ENCODE peak calls at places on chromosomes 6 and 20, in seven cellular contexts. One of them, this sample, is unnamed.

GRCh38 chr6:87945966-87946365 is 101.7 kb upstream of the SPACA1 start:
- DNase-seq in PC-3: no peak
- DNase-seq in osteocyte: no peak
- DNase-seq in HepG2: no peak
- DNase-seq in AG04449: no peak
- DNase-seq in foreskin fibroblast: no peak
- DNase-seq in glutamatergic neuron: no peak
- DNase-seq in this sample: no peak

GRCh38 chr6:71294121-71294523 is 5.5 kb downstream of the OGFRL1 start:
- DNase-seq in PC-3: peak
- DNase-seq in osteocyte: no peak
- DNase-seq in HepG2: no peak
- DNase-seq in AG04449: peak
- DNase-seq in foreskin fibroblast: peak
- DNase-seq in glutamatergic neuron: no peak
- DNase-seq in this sample: no peak

GRCh38 chr20:8368680-8369079 is 236.6 kb downstream of the PLCB1 start:
- DNase-seq in PC-3: no peak
- DNase-seq in osteocyte: no peak
- DNase-seq in HepG2: no peak
- DNase-seq in AG04449: no peak
- DNase-seq in foreskin fibroblast: no peak
- DNase-seq in glutamatergic neuron: no peak
- DNase-seq in this sample: no peak

GRCh38 chr20:11218035-11218680 is 544.4 kb upstream of the JAG1 start:
- DNase-seq in PC-3: no peak
- DNase-seq in osteocyte: no peak
- DNase-seq in HepG2: no peak
- DNase-seq in AG04449: no peak
- DNase-seq in foreskin fibroblast: no peak
- DNase-seq in glutamatergic neuron: no peak
- DNase-seq in this sample: no peak

GRCh38 chr6:11427091-11427739 is 110.3 kb upstream of the TMEM170B start:
- DNase-seq in PC-3: no peak
- DNase-seq in osteocyte: no peak
- DNase-seq in HepG2: no peak
- DNase-seq in AG04449: no peak
- DNase-seq in foreskin fibroblast: no peak
- DNase-seq in glutamatergic neuron: no peak
- DNase-seq in this sample: no peak

GRCh38 chr20:41428285-41428684 is 61.7 kb upstream of the EMILIN3 start:
- DNase-seq in PC-3: peak
- DNase-seq in osteocyte: no peak
- DNase-seq in HepG2: peak
- DNase-seq in AG04449: no peak
- DNase-seq in foreskin fibroblast: peak
- DNase-seq in glutamatergic neuron: no peak
- DNase-seq in this sample: no peak

GRCh38 chr20:50819344-50819743 is 24.5 kb downstream of the BCAS4 start:
- DNase-seq in PC-3: no peak
- DNase-seq in osteocyte: no peak
- DNase-seq in HepG2: no peak
- DNase-seq in AG04449: no peak
- DNase-seq in foreskin fibroblast: no peak
- DNase-seq in glutamatergic neuron: no peak
- DNase-seq in this sample: no peak

GRCh38 chr20:19723834-19724430 is 34.1 kb upstream of the RIN2 start:
- DNase-seq in PC-3: no peak
- DNase-seq in osteocyte: no peak
- DNase-seq in HepG2: no peak
- DNase-seq in AG04449: no peak
- DNase-seq in foreskin fibroblast: no peak
- DNase-seq in glutamatergic neuron: no peak
- DNase-seq in this sample: peak

GRCh38 chr6:16533210-16533609 is 228.1 kb downstream of the ATXN1 start:
- DNase-seq in PC-3: no peak
- DNase-seq in osteocyte: no peak
- DNase-seq in HepG2: no peak
- DNase-seq in AG04449: no peak
- DNase-seq in foreskin fibroblast: no peak
- DNase-seq in glutamatergic neuron: no peak
- DNase-seq in this sample: no peak

GRCh38 chr6:144266091-144266649 is 19.0 kb upstream of the UTRN start:
- DNase-seq in PC-3: peak
- DNase-seq in osteocyte: no peak
- DNase-seq in HepG2: no peak
- DNase-seq in AG04449: no peak
- DNase-seq in foreskin fibroblast: peak
- DNase-seq in glutamatergic neuron: no peak
- DNase-seq in this sample: no peak

GRCh38 chr20:41167481-41168253 is 30.3 kb downstream of the PLCG1 start:
- DNase-seq in PC-3: no peak
- DNase-seq in osteocyte: no peak
- DNase-seq in HepG2: no peak
- DNase-seq in AG04449: no peak
- DNase-seq in foreskin fibroblast: no peak
- DNase-seq in glutamatergic neuron: no peak
- DNase-seq in this sample: no peak

GRCh38 chr6:24829657-24830056 is 30.9 kb upstream of the ARMH2 start:
- DNase-seq in PC-3: peak
- DNase-seq in osteocyte: no peak
- DNase-seq in HepG2: no peak
- DNase-seq in AG04449: no peak
- DNase-seq in foreskin fibroblast: no peak
- DNase-seq in glutamatergic neuron: no peak
- DNase-seq in this sample: no peak

GRCh38 chr6:167590193-167590592 is 236.5 kb upstream of the AFDN start:
- DNase-seq in PC-3: no peak
- DNase-seq in osteocyte: peak
- DNase-seq in HepG2: no peak
- DNase-seq in AG04449: no peak
- DNase-seq in foreskin fibroblast: no peak
- DNase-seq in glutamatergic neuron: no peak
- DNase-seq in this sample: peak

GRCh38 chr20:32203556-32204484 is 3.7 kb downstream of the PLAGL2 start:
- DNase-seq in PC-3: no peak
- DNase-seq in osteocyte: no peak
- DNase-seq in HepG2: no peak
- DNase-seq in AG04449: no peak
- DNase-seq in foreskin fibroblast: no peak
- DNase-seq in glutamatergic neuron: no peak
- DNase-seq in this sample: no peak

GRCh38 chr6:28947831-28948270 is 24.1 kb upstream of the TRIM27 start:
- DNase-seq in PC-3: peak
- DNase-seq in osteocyte: no peak
- DNase-seq in HepG2: peak
- DNase-seq in AG04449: no peak
- DNase-seq in foreskin fibroblast: peak
- DNase-seq in glutamatergic neuron: no peak
- DNase-seq in this sample: no peak

GRCh38 chr6:158799051-158799792 is 19.9 kb downstream of the EZR start:
- DNase-seq in PC-3: peak
- DNase-seq in osteocyte: no peak
- DNase-seq in HepG2: peak
- DNase-seq in AG04449: no peak
- DNase-seq in foreskin fibroblast: no peak
- DNase-seq in glutamatergic neuron: no peak
- DNase-seq in this sample: no peak

GRCh38 chr20:54914995-54915394 is 439.6 kb downstream of the DOK5 start:
- DNase-seq in PC-3: no peak
- DNase-seq in osteocyte: no peak
- DNase-seq in HepG2: no peak
- DNase-seq in AG04449: no peak
- DNase-seq in foreskin fibroblast: no peak
- DNase-seq in glutamatergic neuron: no peak
- DNase-seq in this sample: no peak

GRCh38 chr6:44217332-44218143 is 812 bp downstream of the MYMX start:
- DNase-seq in PC-3: no peak
- DNase-seq in osteocyte: no peak
- DNase-seq in HepG2: no peak
- DNase-seq in AG04449: no peak
- DNase-seq in foreskin fibroblast: no peak
- DNase-seq in glutamatergic neuron: peak
- DNase-seq in this sample: no peak

GRCh38 chr6:107318100-107318736 is 141.1 kb downstream of the PDSS2 start:
- DNase-seq in PC-3: peak
- DNase-seq in osteocyte: no peak
- DNase-seq in HepG2: peak
- DNase-seq in AG04449: no peak
- DNase-seq in foreskin fibroblast: peak
- DNase-seq in glutamatergic neuron: peak
- DNase-seq in this sample: no peak

GRCh38 chr6:53961679-53962370 is 149.4 kb upstream of the MLIP start:
- DNase-seq in PC-3: peak
- DNase-seq in osteocyte: no peak
- DNase-seq in HepG2: no peak
- DNase-seq in AG04449: no peak
- DNase-seq in foreskin fibroblast: no peak
- DNase-seq in glutamatergic neuron: no peak
- DNase-seq in this sample: no peak

GRCh38 chr6:55047433-55048044 is 126.8 kb upstream of the HCRTR2 start:
- DNase-seq in PC-3: peak
- DNase-seq in osteocyte: no peak
- DNase-seq in HepG2: no peak
- DNase-seq in AG04449: no peak
- DNase-seq in foreskin fibroblast: no peak
- DNase-seq in glutamatergic neuron: no peak
- DNase-seq in this sample: no peak

GRCh38 chr20:57666834-57667157 is 43.0 kb downstream of the PMEPA1 start:
- DNase-seq in PC-3: no peak
- DNase-seq in osteocyte: no peak
- DNase-seq in HepG2: no peak
- DNase-seq in AG04449: no peak
- DNase-seq in foreskin fibroblast: no peak
- DNase-seq in glutamatergic neuron: no peak
- DNase-seq in this sample: no peak

GRCh38 chr6:151408858-151409257 is 17.5 kb upstream of the ZBTB2 start:
- DNase-seq in PC-3: no peak
- DNase-seq in osteocyte: no peak
- DNase-seq in HepG2: no peak
- DNase-seq in AG04449: no peak
- DNase-seq in foreskin fibroblast: no peak
- DNase-seq in glutamatergic neuron: no peak
- DNase-seq in this sample: no peak
- TF ChIP-seq CTCF in PC-3: no peak
- TF ChIP-seq CTCF in osteocyte: no peak
- TF ChIP-seq CTCF in HepG2: no peak
- TF ChIP-seq CTCF in AG04449: no peak
- TF ChIP-seq CTCF in foreskin fibroblast: no peak
- TF ChIP-seq CTCF in glutamatergic neuron: no peak
- TF ChIP-seq CTCF in this sample: no peak

GRCh38 chr6:30944051-30944450 is 3.3 kb downstream of the MUCL3 start:
- DNase-seq in PC-3: no peak
- DNase-seq in osteocyte: no peak
- DNase-seq in HepG2: no peak
- DNase-seq in AG04449: no peak
- DNase-seq in foreskin fibroblast: no peak
- DNase-seq in glutamatergic neuron: no peak
- DNase-seq in this sample: no peak

GRCh38 chr6:30945281-30945680 is 4.5 kb downstream of the MUCL3 start:
- DNase-seq in PC-3: no peak
- DNase-seq in osteocyte: no peak
- DNase-seq in HepG2: no peak
- DNase-seq in AG04449: no peak
- DNase-seq in foreskin fibroblast: no peak
- DNase-seq in glutamatergic neuron: no peak
- DNase-seq in this sample: no peak

GRCh38 chr6:30940361-30941001 is at the start of gene MUCL3:
- DNase-seq in PC-3: no peak
- DNase-seq in osteocyte: no peak
- DNase-seq in HepG2: no peak
- DNase-seq in AG04449: no peak
- DNase-seq in foreskin fibroblast: no peak
- DNase-seq in glutamatergic neuron: no peak
- DNase-seq in this sample: no peak

GRCh38 chr6:30939473-30939872 is 1.3 kb upstream of the MUCL3 start:
- DNase-seq in PC-3: no peak
- DNase-seq in osteocyte: no peak
- DNase-seq in HepG2: no peak
- DNase-seq in AG04449: no peak
- DNase-seq in foreskin fibroblast: no peak
- DNase-seq in glutamatergic neuron: no peak
- DNase-seq in this sample: no peak

GRCh38 chr6:30942338-30943060 is 1.7 kb downstream of the MUCL3 start:
- DNase-seq in PC-3: peak
- DNase-seq in osteocyte: no peak
- DNase-seq in HepG2: peak
- DNase-seq in AG04449: peak
- DNase-seq in foreskin fibroblast: peak
- DNase-seq in glutamatergic neuron: peak
- DNase-seq in this sample: peak
- TF ChIP-seq CTCF in PC-3: peak
- TF ChIP-seq CTCF in osteocyte: peak
- TF ChIP-seq CTCF in HepG2: peak
- TF ChIP-seq CTCF in AG04449: peak
- TF ChIP-seq CTCF in foreskin fibroblast: peak
- TF ChIP-seq CTCF in glutamatergic neuron: no peak
- TF ChIP-seq CTCF in this sample: peak

GRCh38 chr20:23165964-23166363 is 79.8 kb upstream of the CD93 start:
- DNase-seq in PC-3: no peak
- DNase-seq in osteocyte: peak
- DNase-seq in HepG2: no peak
- DNase-seq in AG04449: no peak
- DNase-seq in foreskin fibroblast: no peak
- DNase-seq in glutamatergic neuron: no peak
- DNase-seq in this sample: no peak

GRCh38 chr20:23164176-23164601 is 78.1 kb upstream of the CD93 start:
- DNase-seq in PC-3: no peak
- DNase-seq in osteocyte: peak
- DNase-seq in HepG2: peak
- DNase-seq in AG04449: no peak
- DNase-seq in foreskin fibroblast: no peak
- DNase-seq in glutamatergic neuron: no peak
- DNase-seq in this sample: no peak

GRCh38 chr20:23166563-23166962 is 80.4 kb upstream of the CD93 start:
- DNase-seq in PC-3: no peak
- DNase-seq in osteocyte: peak
- DNase-seq in HepG2: no peak
- DNase-seq in AG04449: no peak
- DNase-seq in foreskin fibroblast: no peak
- DNase-seq in glutamatergic neuron: no peak
- DNase-seq in this sample: no peak

GRCh38 chr20:23163562-23163961 is 77.4 kb upstream of the CD93 start:
- DNase-seq in PC-3: no peak
- DNase-seq in osteocyte: peak
- DNase-seq in HepG2: no peak
- DNase-seq in AG04449: no peak
- DNase-seq in foreskin fibroblast: no peak
- DNase-seq in glutamatergic neuron: no peak
- DNase-seq in this sample: no peak

GRCh38 chr20:23165307-23165750 is 79.2 kb upstream of the CD93 start:
- DNase-seq in PC-3: no peak
- DNase-seq in osteocyte: peak
- DNase-seq in HepG2: no peak
- DNase-seq in AG04449: no peak
- DNase-seq in foreskin fibroblast: no peak
- DNase-seq in glutamatergic neuron: no peak
- DNase-seq in this sample: no peak
- TF ChIP-seq CTCF in PC-3: no peak
- TF ChIP-seq CTCF in osteocyte: no peak
- TF ChIP-seq CTCF in HepG2: peak
- TF ChIP-seq CTCF in AG04449: no peak
- TF ChIP-seq CTCF in foreskin fibroblast: no peak
- TF ChIP-seq CTCF in glutamatergic neuron: no peak
- TF ChIP-seq CTCF in this sample: peak

GRCh38 chr6:130159876-130160415 is 62.8 kb downstream of the SAMD3 start:
- DNase-seq in PC-3: no peak
- DNase-seq in osteocyte: no peak
- DNase-seq in HepG2: no peak
- DNase-seq in AG04449: no peak
- DNase-seq in foreskin fibroblast: no peak
- DNase-seq in glutamatergic neuron: no peak
- DNase-seq in this sample: no peak
- TF ChIP-seq CTCF in PC-3: no peak
- TF ChIP-seq CTCF in osteocyte: no peak
- TF ChIP-seq CTCF in HepG2: no peak
- TF ChIP-seq CTCF in AG04449: no peak
- TF ChIP-seq CTCF in foreskin fibroblast: no peak
- TF ChIP-seq CTCF in glutamatergic neuron: no peak
- TF ChIP-seq CTCF in this sample: no peak